ENCODE peak calls at places on chromosomes 1 and 21, in five cellular contexts. A is cardiac muscle cell, W is hepatocyte, R is transverse colon, F is pancreas. C is an unnamed sample.

GRCh38 chr1:66295821-66296220 is 238.1 kb upstream of the SGIP1 start:
- DNase-seq in A (no peak), W (no peak), R (no peak), F (no peak), C (no peak)

GRCh38 chr1:223141021-223141420 is 2.0 kb downstream of the TLR5 start:
- DNase-seq in R (peak; percentile 22), A (no peak), W (peak; percentile 49), F (peak; percentile 35), C (no peak)

GRCh38 chr1:98048234-98048633 is 127.4 kb upstream of the DPYD start:
- DNase-seq in R (peak; percentile 71), F (peak; percentile 85), W (peak; percentile 89), A (peak; percentile 92), C (peak; percentile 91)

GRCh38 chr1:231576804-231577718 is 48.6 kb downstream of the TSNAX start:
- DNase-seq in A (no peak), R (no peak), F (no peak), W (no peak), C (no peak)

GRCh38 chr1:215517441-215517891 is 49.6 kb upstream of the KCTD3 start:
- DNase-seq in F (no peak), W (peak; percentile 20), A (peak; percentile 3), R (no peak), C (peak; percentile 86)

GRCh38 chr1:165857046-165857801 is 29.8 kb downstream of the UCK2 start:
- DNase-seq in F (no peak), W (peak; percentile 14), R (no peak), A (no peak), C (no peak)

GRCh38 chr1:229596961-229597699 is 28.8 kb downstream of the TAF5L start:
- DNase-seq in F (peak; percentile 15), R (peak; percentile 23), A (no peak), W (no peak), C (peak; percentile 79)

GRCh38 chr1:26360051-26360806 is 6.3 kb upstream of the CRYBG2 start:
- DNase-seq in A (no peak), R (peak; percentile 53), W (peak; percentile 75), F (no peak), C (no peak)

GRCh38 chr1:37858931-37859506 is 373 bp downstream of the MTF1 start:
- DNase-seq in R (peak; percentile 12), W (peak; percentile 52), A (no peak), F (no peak), C (peak; percentile 23)

GRCh38 chr1:229886636-229887035 is 180.4 kb upstream of the GALNT2 start:
- DNase-seq in R (no peak), F (no peak), W (no peak), A (no peak), C (no peak)

GRCh38 chr1:24972257-24973242 is 42.5 kb upstream of the RUNX3 start:
- DNase-seq in W (no peak), F (no peak), R (no peak), A (no peak), C (peak; percentile 6)

GRCh38 chr1:14371806-14372497 is 226.5 kb upstream of the KAZN start:
- DNase-seq in R (no peak), W (no peak), A (no peak), F (no peak), C (peak; percentile 6)

GRCh38 chr1:228515200-228515834 is 28.1 kb downstream of the RNF187 start:
- DNase-seq in A (peak; percentile 12), R (no peak), F (peak; percentile 16), W (peak; percentile 46), C (peak; percentile 67)

GRCh38 chr21:42472521-42472920 is 23.5 kb downstream of the RSPH1 start:
- DNase-seq in W (no peak), R (peak; percentile 5), F (no peak), A (no peak), C (no peak)

GRCh38 chr1:178634445-178634844 is 90.6 kb upstream of the RALGPS2 start:
- DNase-seq in A (no peak), F (no peak), R (no peak), W (no peak), C (peak; percentile 62)

GRCh38 chr21:17610862-17611261 is 1.8 kb downstream of the BTG3 start:
- DNase-seq in F (peak; percentile 14), A (no peak), R (peak; percentile 15), W (peak; percentile 36), C (peak; percentile 35)

GRCh38 chr1:161738627-161739287 is 10.8 kb upstream of the DUSP12 start:
- DNase-seq in R (peak; percentile 72), F (no peak), A (peak; percentile 49), W (peak; percentile 50), C (peak; percentile 74)

GRCh38 chr1:215992620-215993019 is 425.5 kb downstream of the KCTD3 start:
- DNase-seq in W (no peak), F (no peak), A (peak; percentile 10), R (no peak), C (no peak)

GRCh38 chr1:85374160-85374559 is 90.8 kb downstream of the DDAH1 start:
- DNase-seq in A (no peak), F (peak; percentile 30), R (no peak), W (no peak), C (peak; percentile 71)

GRCh38 chr1:91166106-91166712 is 144.4 kb upstream of the ZNF644 start:
- DNase-seq in W (peak; percentile 74), F (peak; percentile 41), A (peak; percentile 72), R (peak; percentile 34), C (peak; percentile 71)

GRCh38 chr1:56797079-56797685 is 22.0 kb downstream of the FYB2 start:
- DNase-seq in W (no peak), F (no peak), R (peak; percentile 79), A (no peak), C (no peak)

GRCh38 chr1:89277725-89278124 is 5.1 kb upstream of the GBP5 start:
- DNase-seq in F (no peak), W (no peak), A (no peak), R (no peak), C (no peak)

GRCh38 chr1:155969377-155969791 is 9.0 kb downstream of the ARHGEF2 start:
- DNase-seq in A (no peak), R (no peak), F (no peak), W (no peak), C (no peak)

GRCh38 chr1:119895102-119895501 is 1.2 kb downstream of the ADAM30 start:
- DNase-seq in A (no peak), F (no peak), R (no peak), W (no peak), C (no peak)

GRCh38 chr1:86636898-86637297 is 67.5 kb upstream of the SH3GLB1 start:
- DNase-seq in W (no peak), F (no peak), A (no peak), R (no peak), C (no peak)

GRCh38 chr1:156124557-156125483 is 10.3 kb downstream of the LMNA start:
- DNase-seq in F (no peak), W (no peak), R (peak; percentile 81), A (no peak), C (peak; percentile 29)

GRCh38 chr1:23594927-23595353 is 35.6 kb upstream of the ID3 start:
- DNase-seq in R (peak; percentile 27), W (no peak), F (no peak), A (no peak), C (no peak)

GRCh38 chr1:157235307-157235706 is 97.1 kb upstream of the ETV3 start:
- DNase-seq in A (no peak), W (no peak), F (no peak), R (no peak), C (no peak)

GRCh38 chr1:157234705-157235273 is 96.6 kb upstream of the ETV3 start:
- DNase-seq in W (no peak), R (no peak), F (no peak), A (no peak), C (no peak)

GRCh38 chr1:157231844-157232550 is 93.8 kb upstream of the ETV3 start:
- DNase-seq in F (no peak), W (no peak), R (no peak), A (no peak), C (no peak)

GRCh38 chr1:157230500-157230899 is 92.3 kb upstream of the ETV3 start:
- DNase-seq in R (no peak), A (no peak), F (no peak), W (no peak), C (no peak)

GRCh38 chr1:157233131-157233530 is 94.9 kb upstream of the ETV3 start:
- DNase-seq in A (no peak), W (no peak), F (no peak), R (no peak), C (no peak)
- H3K27me3 ChIP-seq in A (no peaks in the 10 kb centered on the region), W (no peaks in the 10 kb centered on the region), F (no peaks in the 10 kb centered on the region), R (no peaks in the 10 kb centered on the region), C (no peaks in the 10 kb centered on the region)

GRCh38 chr1:168792142-168792541 is 63.1 kb upstream of the DPT start:
- DNase-seq in R (no peak), W (no peak), A (no peak), F (no peak), C (no peak)

GRCh38 chr1:168794057-168794456 is 65.1 kb upstream of the DPT start:
- DNase-seq in A (no peak), F (no peak), W (no peak), R (no peak), C (no peak)

GRCh38 chr1:168786476-168787330 is 57.7 kb upstream of the DPT start:
- DNase-seq in R (no peak), F (no peak), W (no peak), A (no peak), C (peak; percentile 51)

GRCh38 chr1:168788262-168788661 is 59.3 kb upstream of the DPT start:
- DNase-seq in W (no peak), F (no peak), A (no peak), R (no peak), C (no peak)

DNA sequence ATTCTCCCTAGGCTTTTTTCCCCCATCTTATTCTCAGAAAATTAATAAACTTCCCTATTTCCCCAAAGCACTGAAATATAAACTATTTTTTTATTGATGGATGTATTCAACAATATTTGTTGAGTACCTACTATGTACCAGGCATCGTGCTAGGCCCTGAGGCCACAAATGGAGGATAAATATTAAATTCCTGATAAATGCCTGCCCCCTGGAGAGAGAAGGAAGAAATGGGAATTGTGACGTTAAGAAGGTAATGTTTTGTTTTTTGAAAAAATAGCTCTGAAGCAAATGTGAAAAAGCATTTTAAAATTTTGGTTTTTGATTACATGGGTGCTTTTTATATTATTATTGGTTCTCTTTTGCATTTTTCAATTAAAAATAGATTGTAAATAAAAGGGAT is 60.5 kb upstream of the DPT start:
- DNase-seq in F (no peak), W (no peak), A (no peak), R (no peak), C (no peak)
- H3K27ac ChIP-seq in F (no peak overlapping the region), W (no peak overlapping the region), A (no peak overlapping the region), R (no peak overlapping the region), C (no peak overlapping the region)

GRCh38 chr1:169132512-169133227 is 26.2 kb downstream of the ATP1B1 start:
- DNase-seq in R (no peak), A (no peak), F (no peak), W (no peak), C (no peak)
- H3K4me1 ChIP-seq in R (no peaks in the 10 kb centered on the region), A (peaks cover 35% of the 10 kb centered on the region), F (peaks cover 3% of the 10 kb centered on the region), W (peaks cover 3% of the 10 kb centered on the region), C (no peaks in the 10 kb centered on the region)

GRCh38 chr1:158155673-158156072 is 25.0 kb upstream of the CD1D start:
- DNase-seq in W (no peak), A (no peak), R (no peak), F (no peak), C (no peak)

GRCh38 chr1:158163000-158163947 is 17.4 kb upstream of the CD1D start:
- DNase-seq in W (no peak), F (no peak), A (no peak), R (peak; percentile 28), C (no peak)

GRCh38 chr1:158161458-158161857 is 19.2 kb upstream of the CD1D start:
- DNase-seq in R (no peak), A (no peak), W (no peak), F (no peak), C (no peak)
- H3K27me3 ChIP-seq in R (peaks cover 16% of the 10 kb centered on the region), A (no peaks in the 10 kb centered on the region), W (peaks cover 13% of the 10 kb centered on the region), F (no peaks in the 10 kb centered on the region), C (no peaks in the 10 kb centered on the region)